ENCODE peak calls at places on chromosome 9, in four cellular contexts. One of them, this sample, is unnamed. For H3K4me1, the result is how much of the 10 kb centered on the place peaks cover.

GRCh38 chr9:88874391-88874790 is 116.9 kb upstream of the S1PR3 start:
- DNase-seq in ovary: no peak
- DNase-seq in thyroid gland: no peak
- DNase-seq in K562: peak
- DNase-seq in this sample: no peak

GRCh38 chr9:112048924-112049785 is 125.9 kb downstream of the SUSD1 start:
- DNase-seq in ovary: no peak
- DNase-seq in thyroid gland: no peak
- DNase-seq in K562: no peak
- DNase-seq in this sample: no peak

GRCh38 chr9:18452276-18452675 is 21.7 kb upstream of the ADAMTSL1 start:
- DNase-seq in ovary: no peak
- DNase-seq in thyroid gland: no peak
- DNase-seq in K562: no peak
- DNase-seq in this sample: no peak

GRCh38 chr9:103037508-103038477 is 42.7 kb downstream of the CYLC2 start:
- DNase-seq in ovary: no peak
- DNase-seq in thyroid gland: no peak
- DNase-seq in K562: no peak
- DNase-seq in this sample: no peak

GRCh38 chr9:120100595-120100994 is 479.4 kb downstream of the CDK5RAP2 start:
- DNase-seq in ovary: no peak
- DNase-seq in thyroid gland: no peak
- DNase-seq in K562: no peak
- DNase-seq in this sample: no peak

GRCh38 chr9:104025945-104026344 is 68.2 kb upstream of the SMC2 start:
- DNase-seq in ovary: no peak
- DNase-seq in thyroid gland: no peak
- DNase-seq in K562: no peak
- DNase-seq in this sample: no peak

GRCh38 chr9:29740518-29740917 is 2167.2 kb upstream of the C9orf72 start:
- DNase-seq in ovary: no peak
- DNase-seq in thyroid gland: no peak
- DNase-seq in K562: no peak
- DNase-seq in this sample: no peak

GRCh38 chr9:109585841-109586240 is 87.7 kb upstream of the PTPN3 start:
- DNase-seq in ovary: no peak
- DNase-seq in thyroid gland: no peak
- DNase-seq in K562: no peak
- DNase-seq in this sample: peak

GRCh38 chr9:84538879-84539278 is 130.7 kb upstream of the NTRK2 start:
- DNase-seq in ovary: no peak
- DNase-seq in thyroid gland: no peak
- DNase-seq in K562: no peak
- DNase-seq in this sample: no peak

GRCh38 chr9:111094433-111095421 is 56.5 kb upstream of the LPAR1 start:
- DNase-seq in ovary: no peak
- DNase-seq in thyroid gland: peak
- DNase-seq in K562: no peak
- DNase-seq in this sample: no peak

GRCh38 chr9:16652511-16653101 is 217.9 kb downstream of the BNC2 start:
- DNase-seq in ovary: no peak
- DNase-seq in thyroid gland: no peak
- DNase-seq in K562: no peak
- DNase-seq in this sample: no peak

GRCh38 chr9:1009101-1009707 is 32.7 kb downstream of the DMRT3 start:
- DNase-seq in ovary: peak
- DNase-seq in thyroid gland: peak
- DNase-seq in K562: peak
- DNase-seq in this sample: no peak

GRCh38 chr9:128707446-128707845 is 5.1 kb downstream of the PKN3 start:
- DNase-seq in ovary: no peak
- DNase-seq in thyroid gland: no peak
- DNase-seq in K562: no peak
- DNase-seq in this sample: no peak

GRCh38 chr9:109381011-109381729 is 60.3 kb upstream of the EPB41L4B start:
- DNase-seq in ovary: no peak
- DNase-seq in thyroid gland: no peak
- DNase-seq in K562: no peak
- DNase-seq in this sample: no peak

GRCh38 chr9:100848731-100849130 is 179.8 kb upstream of the PLPPR1 start:
- DNase-seq in ovary: no peak
- DNase-seq in thyroid gland: no peak
- DNase-seq in K562: no peak
- DNase-seq in this sample: no peak

GRCh38 chr9:124008855-124009834 is 2.4 kb upstream of the LHX2 start:
- DNase-seq in ovary: no peak
- DNase-seq in thyroid gland: no peak
- DNase-seq in K562: no peak
- DNase-seq in this sample: no peak

GRCh38 chr9:80259079-80259478 is 687.3 kb downstream of the TLE4 start:
- DNase-seq in ovary: no peak
- DNase-seq in thyroid gland: no peak
- DNase-seq in K562: no peak
- DNase-seq in this sample: no peak

GRCh38 chr9:76200730-76201129 is 193.5 kb downstream of the RFK start:
- DNase-seq in ovary: no peak
- DNase-seq in thyroid gland: no peak
- DNase-seq in K562: no peak
- DNase-seq in this sample: no peak

GRCh38 chr9:84782228-84782866 is 112.8 kb downstream of the NTRK2 start:
- DNase-seq in ovary: no peak
- DNase-seq in thyroid gland: no peak
- DNase-seq in K562: no peak
- DNase-seq in this sample: no peak

GRCh38 chr9:22238809-22239684 is 207.6 kb upstream of the DMRTA1 start:
- DNase-seq in ovary: no peak
- DNase-seq in thyroid gland: no peak
- DNase-seq in K562: no peak
- DNase-seq in this sample: no peak

GRCh38 chr9:35510745-35511428 is 21.0 kb downstream of the RUSC2 start:
- DNase-seq in ovary: peak
- DNase-seq in thyroid gland: peak
- DNase-seq in K562: no peak
- DNase-seq in this sample: no peak

GRCh38 chr9:120289990-120290925 is 289.7 kb downstream of the CDK5RAP2 start:
- DNase-seq in ovary: no peak
- DNase-seq in thyroid gland: no peak
- DNase-seq in K562: no peak
- DNase-seq in this sample: peak

GRCh38 chr9:107890921-107891465 is 401.4 kb upstream of the KLF4 start:
- DNase-seq in ovary: no peak
- DNase-seq in thyroid gland: no peak
- DNase-seq in K562: no peak
- DNase-seq in this sample: no peak

GRCh38 chr9:122186301-122186700 is 26.6 kb downstream of the MORN5 start:
- DNase-seq in ovary: no peak
- DNase-seq in thyroid gland: no peak
- DNase-seq in K562: peak
- DNase-seq in this sample: no peak

GRCh38 chr9:134293576-134294227 is 32.6 kb upstream of the RXRA start:
- DNase-seq in ovary: no peak
- DNase-seq in thyroid gland: no peak
- DNase-seq in K562: no peak
- DNase-seq in this sample: no peak

GRCh38 chr9:4305586-4305985 is 5.7 kb upstream of the GLIS3 start:
- DNase-seq in ovary: no peak
- DNase-seq in thyroid gland: no peak
- DNase-seq in K562: no peak
- DNase-seq in this sample: no peak

GRCh38 chr9:6576930-6577329 is 68.6 kb downstream of the GLDC start:
- DNase-seq in ovary: no peak
- DNase-seq in thyroid gland: no peak
- DNase-seq in K562: no peak
- DNase-seq in this sample: no peak

GRCh38 chr9:79377315-79377855 is 194.4 kb upstream of the TLE4 start:
- DNase-seq in ovary: no peak
- DNase-seq in thyroid gland: no peak
- DNase-seq in K562: no peak
- DNase-seq in this sample: no peak

GRCh38 chr9:110048976-110049698 is 158.8 kb downstream of the C9orf152 start:
- DNase-seq in ovary: peak
- DNase-seq in thyroid gland: peak
- DNase-seq in K562: no peak
- DNase-seq in this sample: no peak

GRCh38 chr9:83920469-83920941 is 727 bp downstream of the KIF27 start:
- DNase-seq in ovary: no peak
- DNase-seq in thyroid gland: peak
- DNase-seq in K562: no peak
- DNase-seq in this sample: no peak

GRCh38 chr9:34562136-34562745 is 27.3 kb downstream of the CNTFR start:
- DNase-seq in ovary: no peak
- DNase-seq in thyroid gland: no peak
- DNase-seq in K562: peak
- DNase-seq in this sample: no peak

GRCh38 chr9:108913391-108913790 is 20.5 kb downstream of the ELP1 start:
- DNase-seq in ovary: no peak
- DNase-seq in thyroid gland: no peak
- DNase-seq in K562: no peak
- DNase-seq in this sample: no peak

GRCh38 chr9:123828449-123828848 is 101.5 kb downstream of the DENND1A start:
- DNase-seq in ovary: no peak
- DNase-seq in thyroid gland: no peak
- DNase-seq in K562: no peak
- DNase-seq in this sample: no peak

GRCh38 chr9:124835026-124835501 is 18.2 kb upstream of the WDR38 start:
- DNase-seq in ovary: peak
- DNase-seq in thyroid gland: peak
- DNase-seq in K562: peak
- DNase-seq in this sample: no peak

GRCh38 chr9:116594552-116594951 is 92.6 kb upstream of the TRIM32 start:
- DNase-seq in ovary: no peak
- DNase-seq in thyroid gland: no peak
- DNase-seq in K562: no peak
- DNase-seq in this sample: no peak

GRCh38 chr9:109166171-109166770 is 778 bp downstream of the FRRS1L start:
- DNase-seq in ovary: no peak
- DNase-seq in thyroid gland: no peak
- DNase-seq in K562: no peak
- DNase-seq in this sample: no peak

GRCh38 chr9:133429641-133430161 is 7.5 kb downstream of the ADAMTS13 start:
- DNase-seq in ovary: no peak
- DNase-seq in thyroid gland: peak
- DNase-seq in K562: peak
- DNase-seq in this sample: no peak

GRCh38 chr9:135108801-135109500 is 21.5 kb downstream of the OLFM1 start:
- DNase-seq in ovary: no peak
- DNase-seq in thyroid gland: no peak
- DNase-seq in K562: no peak
- DNase-seq in this sample: no peak

GRCh38 chr9:24218656-24219055 is 327.0 kb downstream of the IZUMO3 start:
- DNase-seq in ovary: no peak
- DNase-seq in thyroid gland: no peak
- DNase-seq in K562: no peak
- DNase-seq in this sample: no peak

GRCh38 chr9:99819484-99820329 is 2.0 kb upstream of the NR4A3 start:
- DNase-seq in ovary: peak
- DNase-seq in thyroid gland: peak
- DNase-seq in K562: peak
- DNase-seq in this sample: peak
- TF ChIP-seq POLR2A in ovary: peak
- TF ChIP-seq POLR2A in thyroid gland: peak
- TF ChIP-seq POLR2A in K562: peak
- TF ChIP-seq POLR2A in this sample: peak

GRCh38 chr9:136373300-136374182 is at the start of gene CARD9:
- DNase-seq in ovary: no peak
- DNase-seq in thyroid gland: no peak
- DNase-seq in K562: peak
- DNase-seq in this sample: no peak

GRCh38 chr9:136372561-136373299 is 739 bp downstream of the CARD9 start:
- DNase-seq in ovary: peak
- DNase-seq in thyroid gland: peak
- DNase-seq in K562: peak
- DNase-seq in this sample: no peak

GRCh38 chr9:136372006-136372405 is 1.5 kb downstream of the CARD9 start:
- DNase-seq in ovary: no peak
- DNase-seq in thyroid gland: no peak
- DNase-seq in K562: no peak
- DNase-seq in this sample: no peak

GRCh38 chr9:136375096-136375495 is 1.6 kb upstream of the CARD9 start:
- DNase-seq in ovary: no peak
- DNase-seq in thyroid gland: no peak
- DNase-seq in K562: no peak
- DNase-seq in this sample: no peak

GRCh38 chr9:136374183-136374575 is 710 bp upstream of the CARD9 start:
- DNase-seq in ovary: no peak
- DNase-seq in thyroid gland: no peak
- DNase-seq in K562: no peak
- DNase-seq in this sample: no peak
- H3K4me1 ChIP-seq in ovary: under half
- H3K4me1 ChIP-seq in thyroid gland: under half
- H3K4me1 ChIP-seq in K562: under half
- H3K4me1 ChIP-seq in this sample: under half

DNA sequence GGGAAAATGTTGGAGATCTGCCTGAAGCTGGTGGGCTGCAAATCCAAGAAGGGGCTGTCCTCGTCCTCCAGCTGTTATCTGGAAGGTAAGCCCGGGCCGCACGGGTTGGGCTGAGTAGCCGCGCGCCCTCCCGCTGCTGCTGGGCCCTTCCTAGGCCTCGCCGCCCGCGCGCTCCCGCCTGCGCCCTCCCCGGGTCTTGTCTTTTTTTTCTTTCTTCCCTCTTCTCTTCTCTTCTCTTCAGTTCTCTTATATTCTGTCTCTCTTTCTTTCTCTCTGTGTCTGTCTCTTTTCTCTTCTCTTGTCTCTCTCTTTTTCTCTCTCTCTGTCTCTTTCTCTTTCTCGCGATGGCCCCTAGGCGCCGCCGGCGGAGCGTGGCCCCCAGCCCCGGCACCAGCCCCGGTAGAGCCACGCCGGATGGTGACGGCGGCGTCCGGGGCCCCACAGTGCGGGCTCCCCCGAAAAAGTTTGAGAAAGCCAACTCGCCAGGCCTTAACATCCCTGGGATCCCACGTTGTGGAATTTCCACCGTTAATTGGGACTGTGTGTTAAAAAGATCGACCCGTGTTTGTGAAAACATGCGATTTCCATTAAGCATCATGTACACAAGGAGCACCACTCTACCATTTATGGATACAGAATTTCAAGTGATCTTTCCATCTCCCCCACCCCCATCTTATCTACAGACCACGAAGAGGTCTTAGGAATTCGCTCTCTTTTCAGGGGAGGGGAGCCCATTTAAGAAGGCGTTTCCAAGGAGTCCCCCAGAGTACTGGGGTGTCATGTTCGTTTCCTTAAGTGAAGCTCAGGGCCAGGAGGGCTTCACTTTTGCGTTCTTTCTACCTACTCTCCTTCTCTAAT is 616 bp downstream of the ABL1 start:
- DNase-seq in ovary: peak
- DNase-seq in thyroid gland: peak
- DNase-seq in K562: peak
- DNase-seq in this sample: no peak
- TF ChIP-seq POLR2A in ovary: peak
- TF ChIP-seq POLR2A in thyroid gland: no peak
- TF ChIP-seq POLR2A in K562: no peak
- TF ChIP-seq POLR2A in this sample: no peak

GRCh38 chr9:94927048-94927761 is 200.7 kb downstream of the AOPEP start:
- DNase-seq in ovary: peak
- DNase-seq in thyroid gland: no peak
- DNase-seq in K562: peak
- DNase-seq in this sample: no peak
- H3K4me1 ChIP-seq in ovary: under half
- H3K4me1 ChIP-seq in thyroid gland: under half
- H3K4me1 ChIP-seq in K562: under half
- H3K4me1 ChIP-seq in this sample: under half

GRCh38 chr9:27462434-27462833 is 61.7 kb upstream of the IFNK start:
- DNase-seq in ovary: no peak
- DNase-seq in thyroid gland: no peak
- DNase-seq in K562: peak
- DNase-seq in this sample: no peak
- TF ChIP-seq POLR2A in ovary: no peak
- TF ChIP-seq POLR2A in thyroid gland: no peak
- TF ChIP-seq POLR2A in K562: no peak
- TF ChIP-seq POLR2A in this sample: no peak

This sample was measured in esophagus muscularis mucosa.